ENCODE peak calls at places on chromosome 20, in nine cellular contexts. X, F, W, M, R, G, C, T and Z are unnamed samples.

GRCh38 chr20:49045440-49046086 is 549 bp upstream of the CSE1L start:
- DNase-seq in X (no peak), F (no peak), W (no peak), M (no peak), R (peak), G (no peak), C (no peak), T (peak), Z (no peak)

GRCh38 chr20:22796465-22797077 is 212.2 kb upstream of the FOXA2 start:
- DNase-seq in X (no peak), F (no peak), W (no peak), M (no peak), R (no peak), G (no peak), C (no peak), T (peak), Z (no peak)

GRCh38 chr20:60481742-60482133 is 523.5 kb downstream of the CDH26 start:
- DNase-seq in X (no peak), F (no peak), W (no peak), M (no peak), R (no peak), G (no peak), C (no peak), T (no peak), Z (no peak)

GRCh38 chr20:51532577-51533191 is 9.8 kb downstream of the NFATC2 start:
- DNase-seq in X (no peak), F (no peak), W (no peak), M (no peak), R (peak), G (no peak), C (no peak), T (no peak), Z (no peak)

GRCh38 chr20:50540620-50541605 is 30.7 kb downstream of the PTPN1 start:
- DNase-seq in X (no peak), F (no peak), W (no peak), M (no peak), R (no peak), G (no peak), C (no peak), T (peak), Z (no peak)

GRCh38 chr20:47360207-47360488 is 3.6 kb upstream of the ZMYND8 start:
- DNase-seq in X (no peak), F (no peak), W (peak), M (no peak), R (peak), G (no peak), C (no peak), T (peak), Z (no peak)

GRCh38 chr20:57123139-57123903 is 143.1 kb downstream of the BMP7 start:
- DNase-seq in X (no peak), F (no peak), W (no peak), M (no peak), R (no peak), G (no peak), C (no peak), T (no peak), Z (no peak)

GRCh38 chr20:61436674-61437279 is 184.7 kb downstream of the CDH4 start:
- DNase-seq in X (no peak), F (no peak), W (no peak), M (no peak), R (no peak), G (no peak), C (no peak), T (peak), Z (no peak)

GRCh38 chr20:61758556-61759200 is 307.0 kb downstream of the TAF4 start:
- DNase-seq in X (no peak), F (no peak), W (no peak), M (no peak), R (no peak), G (no peak), C (no peak), T (no peak), Z (no peak)

GRCh38 chr20:52783769-52784168 is 188.4 kb upstream of the TSHZ2 start:
- DNase-seq in X (peak), F (no peak), W (no peak), M (no peak), R (no peak), G (no peak), C (no peak), T (peak), Z (no peak)

GRCh38 chr20:56826971-56827645 is 198.0 kb downstream of the TFAP2C start:
- DNase-seq in X (no peak), F (no peak), W (no peak), M (no peak), R (no peak), G (no peak), C (no peak), T (peak), Z (no peak)

GRCh38 chr20:50744143-50744792 is 12.9 kb downstream of the PARD6B start:
- DNase-seq in X (peak), F (peak), W (no peak), M (no peak), R (peak), G (peak), C (no peak), T (peak), Z (peak)

GRCh38 chr20:33765592-33765991 is 33.8 kb downstream of the ZNF341 start:
- DNase-seq in X (no peak), F (no peak), W (no peak), M (no peak), R (no peak), G (no peak), C (no peak), T (no peak), Z (no peak)

GRCh38 chr20:62122659-62123449 is 579 bp downstream of the LSM14B start:
- DNase-seq in X (peak), F (peak), W (no peak), M (no peak), R (no peak), G (no peak), C (no peak), T (peak), Z (no peak)

GRCh38 chr20:35607003-35607735 is 8.5 kb upstream of the SPAG4 start:
- DNase-seq in X (no peak), F (no peak), W (no peak), M (no peak), R (no peak), G (no peak), C (no peak), T (no peak), Z (no peak)

GRCh38 chr20:24018796-24019195 is 30.2 kb upstream of the GGTLC1 start:
- DNase-seq in X (no peak), F (no peak), W (no peak), M (no peak), R (no peak), G (no peak), C (no peak), T (no peak), Z (no peak)

GRCh38 chr20:2327620-2328555 is 32.1 kb downstream of the TGM3 start:
- DNase-seq in X (no peak), F (no peak), W (no peak), M (no peak), R (no peak), G (no peak), C (no peak), T (no peak), Z (no peak)

GRCh38 chr20:24779166-24779565 is 169.9 kb upstream of the CST7 start:
- DNase-seq in X (no peak), F (no peak), W (no peak), M (no peak), R (no peak), G (no peak), C (no peak), T (no peak), Z (peak)

GRCh38 chr20:50092436-50092835 is 20.5 kb downstream of the UBE2V1 start:
- DNase-seq in X (no peak), F (no peak), W (no peak), M (no peak), R (no peak), G (no peak), C (no peak), T (peak), Z (no peak)

GRCh38 chr20:36919715-36920333 is 31.7 kb downstream of the SAMHD1 start:
- DNase-seq in X (peak), F (no peak), W (no peak), M (peak), R (no peak), G (no peak), C (no peak), T (peak), Z (no peak)
- TF ChIP-seq CTCF in X (peak), F (peak), W (no peak), M (peak), R (peak), G (peak), C (peak), T (peak), Z (peak)

GRCh38 chr20:19802492-19803158 is 44.6 kb downstream of the RIN2 start:
- DNase-seq in X (peak), F (no peak), W (no peak), M (no peak), R (no peak), G (no peak), C (no peak), T (no peak), Z (no peak)
- TF ChIP-seq CTCF in X (peak), F (no peak), W (no peak), M (peak), R (no peak), G (no peak), C (no peak), T (peak), Z (peak)

GRCh38 chr20:38872491-38873049 is 53.6 kb upstream of the FAM83D start:
- DNase-seq in X (no peak), F (no peak), W (no peak), M (no peak), R (no peak), G (no peak), C (no peak), T (no peak), Z (no peak)

GRCh38 chr20:38873050-38873581 is 53.1 kb upstream of the FAM83D start:
- DNase-seq in X (no peak), F (no peak), W (no peak), M (no peak), R (no peak), G (no peak), C (peak), T (no peak), Z (no peak)

GRCh38 chr20:38872036-38872435 is 54.2 kb upstream of the FAM83D start:
- DNase-seq in X (no peak), F (no peak), W (no peak), M (no peak), R (no peak), G (no peak), C (no peak), T (no peak), Z (no peak)

GRCh38 chr20:38871560-38871953 is 54.7 kb upstream of the FAM83D start:
- DNase-seq in X (no peak), F (no peak), W (no peak), M (no peak), R (no peak), G (no peak), C (no peak), T (no peak), Z (no peak)

GRCh38 chr20:38870733-38871559 is 55.3 kb upstream of the FAM83D start:
- DNase-seq in X (no peak), F (no peak), W (no peak), M (no peak), R (no peak), G (no peak), C (no peak), T (no peak), Z (no peak)
- TF ChIP-seq CTCF in X (no peak), F (no peak), W (no peak), M (no peak), R (no peak), G (no peak), C (no peak), T (no peak), Z (no peak)

GRCh38 chr20:54221996-54222890 is 14.4 kb downstream of the PFDN4 start:
- DNase-seq in X (no peak), F (no peak), W (no peak), M (no peak), R (no peak), G (no peak), C (no peak), T (no peak), Z (no peak)

GRCh38 chr20:54220722-54221121 is 12.8 kb downstream of the PFDN4 start:
- DNase-seq in X (no peak), F (no peak), W (no peak), M (no peak), R (no peak), G (no peak), C (no peak), T (no peak), Z (no peak)

GRCh38 chr20:54223751-54224150 is 15.9 kb downstream of the PFDN4 start:
- DNase-seq in X (no peak), F (no peak), W (no peak), M (no peak), R (no peak), G (no peak), C (no peak), T (no peak), Z (no peak)

GRCh38 chr20:54221383-54221782 is 13.5 kb downstream of the PFDN4 start:
- DNase-seq in X (no peak), F (no peak), W (no peak), M (no peak), R (no peak), G (no peak), C (no peak), T (no peak), Z (no peak)

DNA sequence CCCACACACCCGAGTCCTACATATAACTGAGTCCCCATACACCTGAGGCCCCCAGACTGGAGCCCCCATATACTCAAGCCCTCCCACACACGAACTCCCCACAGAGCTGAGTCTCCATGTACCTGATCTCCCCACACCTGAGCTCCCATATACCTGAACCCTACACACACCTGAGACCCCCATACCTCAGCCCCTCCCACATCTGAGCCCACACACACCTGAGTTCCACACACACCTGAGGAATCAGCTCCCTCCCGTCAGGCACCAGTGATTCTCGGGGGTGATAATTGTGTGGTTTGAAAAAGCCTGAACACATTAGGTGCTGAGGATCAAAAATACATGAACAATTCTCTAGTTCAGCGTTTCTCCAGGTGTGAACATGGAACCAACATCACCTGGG is 15.4 kb downstream of the PFDN4 start:
- DNase-seq in X (no peak), F (no peak), W (no peak), M (no peak), R (no peak), G (no peak), C (no peak), T (no peak), Z (no peak)
- TF ChIP-seq CTCF in X (no peak), F (no peak), W (no peak), M (no peak), R (no peak), G (no peak), C (no peak), T (no peak), Z (no peak)

GRCh38 chr20:855466-856360 is 22.2 kb downstream of the FAM110A start:
- DNase-seq in X (no peak), F (no peak), W (no peak), M (no peak), R (no peak), G (no peak), C (no peak), T (no peak), Z (no peak)

GRCh38 chr20:858011-858410 is 24.5 kb downstream of the FAM110A start:
- DNase-seq in X (no peak), F (no peak), W (no peak), M (no peak), R (no peak), G (no peak), C (no peak), T (no peak), Z (no peak)

GRCh38 chr20:853406-853996 is 20.0 kb downstream of the FAM110A start:
- DNase-seq in X (no peak), F (no peak), W (no peak), M (no peak), R (no peak), G (no peak), C (no peak), T (no peak), Z (no peak)

GRCh38 chr20:854601-855000 is 21.1 kb downstream of the FAM110A start:
- DNase-seq in X (no peak), F (no peak), W (no peak), M (no peak), R (no peak), G (no peak), C (no peak), T (no peak), Z (no peak)

DNA sequence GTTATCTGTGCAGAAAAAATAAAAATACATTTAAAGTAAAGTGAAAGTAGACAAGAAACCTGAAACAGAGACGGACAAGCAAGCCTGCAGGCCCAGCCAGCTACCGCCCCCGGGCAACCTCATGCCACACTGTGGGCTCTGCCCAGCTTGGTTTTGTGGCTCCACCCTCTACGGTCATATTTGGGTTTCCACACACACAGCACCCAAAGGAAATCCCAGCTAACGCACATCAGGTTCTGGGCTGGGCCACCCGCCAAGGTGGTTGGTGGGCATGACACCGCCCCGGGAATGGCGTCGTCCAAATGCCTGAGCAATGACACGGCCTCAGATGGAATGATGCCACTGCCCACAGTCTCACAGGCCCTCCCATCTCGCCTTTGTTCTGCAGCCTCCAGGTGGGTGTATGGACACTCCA is 22.9 kb downstream of the FAM110A start:
- DNase-seq in X (no peak), F (no peak), W (no peak), M (no peak), R (no peak), G (no peak), C (no peak), T (peak), Z (no peak)
- TF ChIP-seq CTCF in X (no peak), F (no peak), W (no peak), M (no peak), R (no peak), G (no peak), C (no peak), T (no peak), Z (no peak)